ENCODE peak calls at places on chromosomes 16 and 17, in seven cellular contexts. One of them, this sample, is unnamed.

GRCh38 chr17:67865438-67865837 is 40.1 kb downstream of the BPTF start:
- DNase-seq in neural progenitor cell: no peak
- DNase-seq in AG04449: no peak
- DNase-seq in BE2C: no peak
- DNase-seq in fibroblast of lung: no peak
- DNase-seq in osteoblast: no peak
- DNase-seq in body of pancreas: no peak
- DNase-seq in this sample: no peak

GRCh38 chr16:58225965-58226602 is 28.2 kb upstream of the CSNK2A2 start:
- DNase-seq in neural progenitor cell: no peak
- DNase-seq in AG04449: no peak
- DNase-seq in BE2C: no peak
- DNase-seq in fibroblast of lung: no peak
- DNase-seq in osteoblast: no peak
- DNase-seq in body of pancreas: no peak
- DNase-seq in this sample: no peak

GRCh38 chr16:56815721-56816120 is 49.3 kb upstream of the SLC12A3 start:
- DNase-seq in neural progenitor cell: no peak
- DNase-seq in AG04449: no peak
- DNase-seq in BE2C: no peak
- DNase-seq in fibroblast of lung: no peak
- DNase-seq in osteoblast: no peak
- DNase-seq in body of pancreas: no peak
- DNase-seq in this sample: no peak

GRCh38 chr16:12675852-12676251 is 127.8 kb downstream of the CPPED1 start:
- DNase-seq in neural progenitor cell: no peak
- DNase-seq in AG04449: peak; percentile 37
- DNase-seq in BE2C: no peak
- DNase-seq in fibroblast of lung: no peak
- DNase-seq in osteoblast: no peak
- DNase-seq in body of pancreas: no peak
- DNase-seq in this sample: no peak

GRCh38 chr16:4860727-4861342 is 13.6 kb downstream of the UBN1 start:
- DNase-seq in neural progenitor cell: no peak
- DNase-seq in AG04449: no peak
- DNase-seq in BE2C: no peak
- DNase-seq in fibroblast of lung: no peak
- DNase-seq in osteoblast: no peak
- DNase-seq in body of pancreas: no peak
- DNase-seq in this sample: no peak

GRCh38 chr16:70700101-70701020 is 14.5 kb upstream of the MTSS2 start:
- DNase-seq in neural progenitor cell: no peak
- DNase-seq in AG04449: no peak
- DNase-seq in BE2C: no peak
- DNase-seq in fibroblast of lung: no peak
- DNase-seq in osteoblast: peak; percentile 88
- DNase-seq in body of pancreas: no peak
- DNase-seq in this sample: no peak

GRCh38 chr17:58577696-58578095 is 63.3 kb upstream of the MTMR4 start:
- DNase-seq in neural progenitor cell: peak; percentile 86
- DNase-seq in AG04449: no peak
- DNase-seq in BE2C: peak; percentile 68
- DNase-seq in fibroblast of lung: peak; percentile 51
- DNase-seq in osteoblast: no peak
- DNase-seq in body of pancreas: peak; percentile 44
- DNase-seq in this sample: peak; percentile 24

GRCh38 chr17:8837438-8838075 is 29.9 kb downstream of the PIK3R6 start:
- DNase-seq in neural progenitor cell: no peak
- DNase-seq in AG04449: no peak
- DNase-seq in BE2C: no peak
- DNase-seq in fibroblast of lung: no peak
- DNase-seq in osteoblast: peak; percentile 78
- DNase-seq in body of pancreas: peak; percentile 61
- DNase-seq in this sample: no peak

GRCh38 chr17:35022536-35023063 is 40.9 kb downstream of the RFFL start:
- DNase-seq in neural progenitor cell: no peak
- DNase-seq in AG04449: peak; percentile 74
- DNase-seq in BE2C: no peak
- DNase-seq in fibroblast of lung: peak; percentile 80
- DNase-seq in osteoblast: peak; percentile 95
- DNase-seq in body of pancreas: peak; percentile 27
- DNase-seq in this sample: no peak

GRCh38 chr16:11224096-11224893 is 31.7 kb downstream of the SOCS1 start:
- DNase-seq in neural progenitor cell: peak; percentile 41
- DNase-seq in AG04449: no peak
- DNase-seq in BE2C: no peak
- DNase-seq in fibroblast of lung: no peak
- DNase-seq in osteoblast: no peak
- DNase-seq in body of pancreas: peak; percentile 32
- DNase-seq in this sample: no peak

GRCh38 chr17:83109793-83110645 is 30.6 kb downstream of the METRNL start:
- DNase-seq in neural progenitor cell: no peak
- DNase-seq in AG04449: peak; percentile 78
- DNase-seq in BE2C: peak; percentile 89
- DNase-seq in fibroblast of lung: peak; percentile 94
- DNase-seq in osteoblast: peak; percentile 100
- DNase-seq in body of pancreas: peak; percentile 86
- DNase-seq in this sample: peak; percentile 86

GRCh38 chr17:4583796-4584124 is 569 bp upstream of the SMTNL2 start:
- DNase-seq in neural progenitor cell: peak; percentile 81
- DNase-seq in AG04449: no peak
- DNase-seq in BE2C: no peak
- DNase-seq in fibroblast of lung: no peak
- DNase-seq in osteoblast: peak; percentile 90
- DNase-seq in body of pancreas: no peak
- DNase-seq in this sample: no peak

GRCh38 chr17:77437017-77437416 is 296.2 kb downstream of the SEC14L1 start:
- DNase-seq in neural progenitor cell: no peak
- DNase-seq in AG04449: peak; percentile 31
- DNase-seq in BE2C: no peak
- DNase-seq in fibroblast of lung: peak; percentile 92
- DNase-seq in osteoblast: no peak
- DNase-seq in body of pancreas: no peak
- DNase-seq in this sample: peak; percentile 72

GRCh38 chr16:1509307-1510221 is 16.4 kb downstream of the TELO2 start:
- DNase-seq in neural progenitor cell: no peak
- DNase-seq in AG04449: no peak
- DNase-seq in BE2C: peak; percentile 93
- DNase-seq in fibroblast of lung: no peak
- DNase-seq in osteoblast: no peak
- DNase-seq in body of pancreas: no peak
- DNase-seq in this sample: no peak

GRCh38 chr17:40402668-40403067 is 15.0 kb downstream of the TOP2A start:
- DNase-seq in neural progenitor cell: no peak
- DNase-seq in AG04449: no peak
- DNase-seq in BE2C: no peak
- DNase-seq in fibroblast of lung: no peak
- DNase-seq in osteoblast: no peak
- DNase-seq in body of pancreas: no peak
- DNase-seq in this sample: no peak

GRCh38 chr16:24953721-24954120 is 61.4 kb downstream of the ARHGAP17 start:
- DNase-seq in neural progenitor cell: no peak
- DNase-seq in AG04449: no peak
- DNase-seq in BE2C: no peak
- DNase-seq in fibroblast of lung: no peak
- DNase-seq in osteoblast: no peak
- DNase-seq in body of pancreas: no peak
- DNase-seq in this sample: no peak

DNA sequence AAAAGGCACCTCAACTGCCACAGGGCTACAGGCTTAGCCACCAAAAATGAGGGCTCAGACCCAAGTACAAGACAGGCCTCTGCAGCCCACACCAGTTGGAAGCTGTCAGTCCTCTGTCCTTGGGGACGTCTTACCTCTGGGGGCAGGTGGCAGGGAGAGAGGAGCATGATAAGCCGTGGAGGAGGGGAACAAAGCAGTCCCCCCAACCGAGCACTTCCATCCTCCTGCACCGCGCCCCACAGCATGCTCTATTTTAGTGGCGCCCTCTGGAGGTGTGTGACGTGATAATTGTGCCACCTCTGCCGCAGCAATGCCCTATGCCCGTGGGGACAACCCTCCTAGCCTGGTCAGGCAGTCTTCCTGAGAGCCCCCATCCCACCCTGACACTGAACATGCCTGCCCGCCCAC is 13.6 kb downstream of the G6PC3 start:
- DNase-seq in neural progenitor cell: peak; percentile 64
- DNase-seq in AG04449: no peak
- DNase-seq in BE2C: peak; percentile 59
- DNase-seq in fibroblast of lung: no peak
- DNase-seq in osteoblast: peak; percentile 71
- DNase-seq in body of pancreas: no peak
- DNase-seq in this sample: no peak
- TF ChIP-seq CTCF in neural progenitor cell: peak; percentile 57
- TF ChIP-seq CTCF in AG04449: peak; percentile 25
- TF ChIP-seq CTCF in BE2C: peak; percentile 52
- TF ChIP-seq CTCF in fibroblast of lung: no peak
- TF ChIP-seq CTCF in osteoblast: peak; percentile 35
- TF ChIP-seq CTCF in body of pancreas: peak; percentile 13
- TF ChIP-seq CTCF in this sample: no peak

GRCh38 chr16:80846275-80847013 is 42.0 kb upstream of the CDYL2 start:
- DNase-seq in neural progenitor cell: no peak
- DNase-seq in AG04449: no peak
- DNase-seq in BE2C: no peak
- DNase-seq in fibroblast of lung: no peak
- DNase-seq in osteoblast: no peak
- DNase-seq in body of pancreas: no peak
- DNase-seq in this sample: no peak

GRCh38 chr16:80852261-80852872 is 48.0 kb upstream of the CDYL2 start:
- DNase-seq in neural progenitor cell: peak; percentile 48
- DNase-seq in AG04449: no peak
- DNase-seq in BE2C: peak; percentile 6
- DNase-seq in fibroblast of lung: peak; percentile 9
- DNase-seq in osteoblast: no peak
- DNase-seq in body of pancreas: no peak
- DNase-seq in this sample: no peak
- TF ChIP-seq CTCF in neural progenitor cell: peak; percentile 60
- TF ChIP-seq CTCF in AG04449: peak; percentile 44
- TF ChIP-seq CTCF in BE2C: peak; percentile 33
- TF ChIP-seq CTCF in fibroblast of lung: peak; percentile 37
- TF ChIP-seq CTCF in osteoblast: peak; percentile 55
- TF ChIP-seq CTCF in body of pancreas: no peak
- TF ChIP-seq CTCF in this sample: peak; percentile 62

GRCh38 chr16:84234656-84235285 is 5.0 kb downstream of the KCNG4 start:
- DNase-seq in neural progenitor cell: no peak
- DNase-seq in AG04449: no peak
- DNase-seq in BE2C: peak; percentile 72
- DNase-seq in fibroblast of lung: peak; percentile 6
- DNase-seq in osteoblast: peak; percentile 53
- DNase-seq in body of pancreas: no peak
- DNase-seq in this sample: no peak

GRCh38 chr16:84232969-84233368 is 6.8 kb downstream of the KCNG4 start:
- DNase-seq in neural progenitor cell: no peak
- DNase-seq in AG04449: no peak
- DNase-seq in BE2C: no peak
- DNase-seq in fibroblast of lung: no peak
- DNase-seq in osteoblast: peak; percentile 49
- DNase-seq in body of pancreas: no peak
- DNase-seq in this sample: no peak

GRCh38 chr16:84233748-84234147 is 6.1 kb downstream of the KCNG4 start:
- DNase-seq in neural progenitor cell: no peak
- DNase-seq in AG04449: no peak
- DNase-seq in BE2C: no peak
- DNase-seq in fibroblast of lung: no peak
- DNase-seq in osteoblast: peak; percentile 11
- DNase-seq in body of pancreas: no peak
- DNase-seq in this sample: no peak

GRCh38 chr16:84229421-84229820 is 10.4 kb downstream of the KCNG4 start:
- DNase-seq in neural progenitor cell: no peak
- DNase-seq in AG04449: no peak
- DNase-seq in BE2C: no peak
- DNase-seq in fibroblast of lung: no peak
- DNase-seq in osteoblast: peak; percentile 76
- DNase-seq in body of pancreas: no peak
- DNase-seq in this sample: no peak

DNA sequence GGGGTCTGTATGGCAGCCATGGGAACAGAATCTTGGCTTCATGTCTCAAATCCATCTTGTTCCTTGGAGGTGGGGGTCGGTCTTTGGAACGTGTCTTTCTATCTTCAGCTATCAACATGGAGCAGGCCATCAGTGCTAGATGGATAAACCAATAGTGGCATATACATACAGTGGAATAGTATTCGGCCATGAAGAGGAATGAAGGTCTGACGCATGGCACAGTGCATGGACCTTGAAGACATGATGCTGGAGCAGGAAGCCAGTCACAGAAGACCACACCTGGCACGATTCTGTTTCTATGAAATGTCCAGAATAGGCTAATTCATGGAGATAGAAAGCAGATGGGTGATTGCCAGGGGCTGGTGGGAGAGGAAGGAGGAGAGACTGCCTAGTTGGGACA is 7.8 kb downstream of the KCNG4 start:
- DNase-seq in neural progenitor cell: no peak
- DNase-seq in AG04449: no peak
- DNase-seq in BE2C: no peak
- DNase-seq in fibroblast of lung: no peak
- DNase-seq in osteoblast: peak; percentile 6
- DNase-seq in body of pancreas: no peak
- DNase-seq in this sample: no peak
- TF ChIP-seq CTCF in neural progenitor cell: no peak
- TF ChIP-seq CTCF in AG04449: no peak
- TF ChIP-seq CTCF in BE2C: no peak
- TF ChIP-seq CTCF in fibroblast of lung: no peak
- TF ChIP-seq CTCF in osteoblast: no peak
- TF ChIP-seq CTCF in body of pancreas: no peak
- TF ChIP-seq CTCF in this sample: no peak

GRCh38 chr16:15729152-15729551 is 79.1 kb downstream of the NDE1 start:
- DNase-seq in neural progenitor cell: no peak
- DNase-seq in AG04449: no peak
- DNase-seq in BE2C: no peak
- DNase-seq in fibroblast of lung: no peak
- DNase-seq in osteoblast: peak; percentile 80
- DNase-seq in body of pancreas: no peak
- DNase-seq in this sample: no peak

GRCh38 chr16:15721018-15721417 is 71.0 kb downstream of the NDE1 start:
- DNase-seq in neural progenitor cell: no peak
- DNase-seq in AG04449: no peak
- DNase-seq in BE2C: no peak
- DNase-seq in fibroblast of lung: no peak
- DNase-seq in osteoblast: peak; percentile 77
- DNase-seq in body of pancreas: no peak
- DNase-seq in this sample: no peak

GRCh38 chr16:15725641-15726240 is 75.7 kb downstream of the NDE1 start:
- DNase-seq in neural progenitor cell: no peak
- DNase-seq in AG04449: no peak
- DNase-seq in BE2C: no peak
- DNase-seq in fibroblast of lung: no peak
- DNase-seq in osteoblast: peak; percentile 53
- DNase-seq in body of pancreas: no peak
- DNase-seq in this sample: no peak

GRCh38 chr16:15723808-15724207 is 73.8 kb downstream of the NDE1 start:
- DNase-seq in neural progenitor cell: no peak
- DNase-seq in AG04449: no peak
- DNase-seq in BE2C: no peak
- DNase-seq in fibroblast of lung: no peak
- DNase-seq in osteoblast: peak; percentile 25
- DNase-seq in body of pancreas: no peak
- DNase-seq in this sample: no peak

DNA sequence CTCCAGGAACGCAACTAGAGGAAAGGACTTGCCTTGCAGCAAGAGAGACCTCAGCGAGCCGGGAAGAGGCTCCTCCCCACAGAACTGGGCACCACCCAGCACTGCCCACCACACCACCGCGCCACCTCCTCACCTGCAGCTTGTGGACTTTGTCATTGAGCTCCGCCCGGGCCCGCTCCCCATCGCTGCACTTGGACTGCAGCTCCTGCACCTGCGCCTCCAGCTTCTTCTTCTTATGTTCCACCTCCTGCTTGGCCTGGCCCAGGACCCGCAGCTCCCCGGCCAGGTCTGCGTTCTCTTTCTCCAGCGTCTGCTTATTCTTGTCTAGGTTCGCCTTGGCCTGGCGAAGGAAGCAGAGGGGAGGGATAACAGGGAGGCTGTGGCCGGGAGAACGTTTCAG is 76.7 kb downstream of the NDE1 start:
- DNase-seq in neural progenitor cell: no peak
- DNase-seq in AG04449: no peak
- DNase-seq in BE2C: no peak
- DNase-seq in fibroblast of lung: no peak
- DNase-seq in osteoblast: no peak
- DNase-seq in body of pancreas: no peak
- DNase-seq in this sample: no peak
- TF ChIP-seq CTCF in neural progenitor cell: no peak
- TF ChIP-seq CTCF in AG04449: no peak
- TF ChIP-seq CTCF in BE2C: no peak
- TF ChIP-seq CTCF in fibroblast of lung: no peak
- TF ChIP-seq CTCF in osteoblast: no peak
- TF ChIP-seq CTCF in body of pancreas: no peak
- TF ChIP-seq CTCF in this sample: no peak